ENCODE peak calls at places on chromosomes 11 and 22, in seven cellular contexts. K is transverse colon, N is GM12892, U is stomach, M is HepG2, H is spleen, Z is endothelial cell of umbilical vein. A is an unnamed sample.

GRCh38 chr11:78733031-78733430 is 158.4 kb upstream of the NARS2 start:
- DNase-seq in Z (no peak), K (no peak), U (no peak), H (no peak), N (no peak), M (no peak), A (no peak)

GRCh38 chr11:105192115-105192514 is 52.5 kb upstream of the CARD18 start:
- DNase-seq in Z (no peak), H (no peak), U (no peak), M (no peak), N (no peak), K (no peak), A (no peak)

GRCh38 chr11:74366576-74366975 is 31.7 kb downstream of the PGM2L1 start:
- DNase-seq in U (no peak), H (no peak), M (no peak), N (no peak), K (no peak), Z (peak), A (no peak)

GRCh38 chr11:121958978-121959340 is 157.1 kb downstream of the BLID start:
- DNase-seq in K (no peak), U (no peak), N (no peak), M (no peak), H (no peak), Z (no peak), A (no peak)

GRCh38 chr11:132111341-132111740 is 740.9 kb downstream of the NTM start:
- DNase-seq in U (no peak), H (no peak), M (no peak), N (no peak), K (no peak), Z (no peak), A (no peak)

GRCh38 chr22:49827853-49828598 is at the start of gene BRD1:
- DNase-seq in K (peak), U (peak), M (no peak), H (peak), Z (peak), N (peak), A (peak)

GRCh38 chr22:22787805-22788459 is 99.7 kb upstream of the IGLL5 start:
- DNase-seq in N (peak), H (peak), M (peak), K (peak), Z (peak), U (peak), A (peak)

GRCh38 chr11:39990413-39990812 is 1469.0 kb downstream of the LRRC4C start:
- DNase-seq in Z (no peak), H (no peak), K (no peak), U (no peak), M (no peak), N (no peak), A (no peak)

GRCh38 chr11:126140932-126141291 is 70.5 kb downstream of the RPUSD4 start:
- DNase-seq in Z (peak), U (peak), H (peak), M (no peak), K (peak), N (no peak), A (no peak)

GRCh38 chr11:68724293-68724692 is 27.0 kb downstream of the TESMIN start:
- DNase-seq in Z (no peak), N (no peak), M (no peak), U (no peak), H (no peak), K (no peak), A (no peak)

GRCh38 chr22:50481440-50482106 is at the start of gene ADM2:
- DNase-seq in U (peak), H (peak), K (peak), N (no peak), Z (no peak), M (peak), A (no peak)

GRCh38 chr11:104892723-104893511 is 5.3 kb downstream of the CASP12 start:
- DNase-seq in M (no peak), N (no peak), H (no peak), Z (peak), U (no peak), K (no peak), A (no peak)

GRCh38 chr11:7495997-7496545 is 10.8 kb downstream of the OLFML1 start:
- DNase-seq in K (peak), N (no peak), U (no peak), Z (no peak), H (no peak), M (no peak), A (peak)

GRCh38 chr11:130782361-130783221 is 133.7 kb downstream of the SNX19 start:
- DNase-seq in Z (peak), U (no peak), K (no peak), N (no peak), M (no peak), H (no peak), A (no peak)

GRCh38 chr22:48106215-48106614 is 1343.8 kb downstream of the TBC1D22A start:
- DNase-seq in K (no peak), U (no peak), H (no peak), Z (no peak), M (no peak), N (no peak), A (no peak)

GRCh38 chr11:64585150-64585549 is 5.9 kb upstream of the SLC22A12 start:
- DNase-seq in N (no peak), H (no peak), U (no peak), Z (no peak), M (no peak), K (no peak), A (no peak)

GRCh38 chr11:65132988-65133700 is 1.2 kb downstream of the SYVN1 start:
- DNase-seq in Z (peak), N (no peak), M (peak), K (peak), H (peak), U (peak), A (no peak)

GRCh38 chr11:118295834-118296454 is 8.6 kb upstream of the CD3E start:
- DNase-seq in K (peak), U (peak), H (no peak), M (peak), Z (peak), N (no peak), A (no peak)

GRCh38 chr11:104623518-104623917 is 274.7 kb downstream of the CASP12 start:
- DNase-seq in K (no peak), Z (peak), N (no peak), M (no peak), U (no peak), H (no peak), A (no peak)

GRCh38 chr22:47281126-47282106 is 519.0 kb downstream of the TBC1D22A start:
- DNase-seq in U (no peak), H (no peak), K (no peak), N (no peak), M (no peak), Z (no peak), A (no peak)

GRCh38 chr11:1140642-1141490 is 16.9 kb upstream of the MUC5AC start:
- DNase-seq in U (no peak), M (no peak), H (no peak), N (no peak), Z (no peak), K (no peak), A (no peak)

GRCh38 chr11:28969832-28970231 is 861.6 kb downstream of the METTL15 start:
- DNase-seq in N (no peak), M (no peak), K (no peak), U (no peak), H (no peak), Z (no peak), A (no peak)

GRCh38 chr11:119419834-119420492 is 3.0 kb downstream of the THY1 start:
- DNase-seq in M (no peak), Z (no peak), K (no peak), N (no peak), U (no peak), H (no peak), A (no peak)

GRCh38 chr11:16981651-16982194 is 32.5 kb downstream of the PLEKHA7 start:
- DNase-seq in Z (no peak), H (peak), U (peak), K (no peak), M (peak), N (no peak), A (no peak)

GRCh38 chr11:5818245-5818865 is 9.6 kb downstream of the OR52N2 start:
- DNase-seq in H (no peak), U (no peak), M (no peak), Z (peak), K (no peak), N (no peak), A (no peak)

GRCh38 chr11:129852125-129852740 is 36.6 kb downstream of the TMEM45B start:
- DNase-seq in Z (no peak), H (no peak), N (no peak), U (no peak), M (no peak), K (no peak), A (no peak)

GRCh38 chr11:10796191-10796590 is 12.5 kb downstream of the EIF4G2 start:
- DNase-seq in Z (no peak), M (no peak), K (no peak), H (no peak), N (no peak), U (no peak), A (no peak)

GRCh38 chr11:10798330-10798980 is 10.3 kb downstream of the EIF4G2 start:
- DNase-seq in M (no peak), U (no peak), N (no peak), Z (no peak), H (no peak), K (no peak), A (no peak)

GRCh38 chr11:10800292-10800691 is 8.4 kb downstream of the EIF4G2 start:
- DNase-seq in M (no peak), H (no peak), N (no peak), K (no peak), U (no peak), Z (no peak), A (no peak)

GRCh38 chr11:10793470-10794255 is 15.1 kb downstream of the EIF4G2 start:
- DNase-seq in N (no peak), M (no peak), Z (no peak), U (no peak), K (no peak), H (no peak), A (no peak)

GRCh38 chr11:10797561-10797960 is 11.2 kb downstream of the EIF4G2 start:
- DNase-seq in Z (no peak), H (no peak), U (no peak), N (no peak), M (no peak), K (no peak), A (no peak)
- TF ChIP-seq POLR2AphosphoS5 in Z (no peak), H (no peak), U (no peak), N (no peak), M (no peak), K (no peak), A (no peak)

GRCh38 chr11:46593550-46594382 is at the start of gene AMBRA1:
- DNase-seq in H (peak), N (peak), Z (peak), K (peak), M (peak), U (peak), A (peak)
- TF ChIP-seq POLR2A in H (no peak), N (peak), Z (peak), K (peak), M (peak), U (no peak), A (peak)

GRCh38 chr11:61491736-61492395 is 16.7 kb upstream of the LRRC10B start:
- DNase-seq in U (no peak), K (no peak), Z (no peak), N (no peak), H (no peak), M (no peak), A (no peak)

GRCh38 chr11:61487342-61488025 is 21.1 kb upstream of the LRRC10B start:
- DNase-seq in N (no peak), H (no peak), K (no peak), Z (no peak), M (no peak), U (no peak), A (no peak)

GRCh38 chr11:61486779-61487178 is 21.8 kb upstream of the LRRC10B start:
- DNase-seq in K (no peak), H (no peak), M (no peak), N (no peak), U (no peak), Z (no peak), A (no peak)

GRCh38 chr11:61488651-61489291 is 19.8 kb upstream of the LRRC10B start:
- DNase-seq in K (peak), Z (no peak), N (no peak), M (peak), U (peak), H (no peak), A (no peak)

DNA sequence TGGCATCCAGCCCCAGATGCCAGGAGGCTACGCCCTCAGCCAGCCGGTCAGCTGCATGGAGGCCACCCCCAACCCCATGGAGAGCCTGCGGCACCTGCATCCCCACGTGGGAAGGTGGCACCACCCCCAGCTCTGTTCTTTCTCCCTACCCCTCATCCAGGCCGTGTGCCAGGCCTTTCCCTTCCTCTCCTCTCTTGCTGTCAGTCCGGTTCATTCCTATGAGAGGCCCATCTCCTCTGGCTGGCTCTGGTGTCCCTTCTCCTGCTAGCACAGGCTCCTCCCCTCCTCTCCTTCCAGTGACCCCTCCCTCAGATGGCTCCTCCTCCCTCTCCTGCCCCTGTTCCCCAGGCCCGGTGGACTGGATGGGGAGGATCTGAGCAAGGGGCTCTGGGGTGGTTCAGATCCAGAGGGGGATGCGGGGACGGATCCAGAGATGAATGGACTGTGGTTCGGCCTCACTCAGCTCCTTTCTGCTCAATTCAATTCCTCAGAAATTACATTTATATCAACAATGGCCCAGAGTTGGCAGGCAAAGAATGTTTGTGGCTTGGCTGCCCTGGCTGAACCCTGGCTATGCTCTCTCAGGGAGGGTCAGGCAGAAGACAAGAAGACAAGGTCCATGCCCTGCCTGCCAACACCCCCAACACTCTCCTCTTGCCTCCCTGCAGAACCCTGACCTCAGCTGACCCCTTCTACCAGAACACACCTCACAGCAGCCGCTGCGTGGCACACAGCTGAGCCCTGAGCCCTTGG is 18.5 kb upstream of the LRRC10B start:
- DNase-seq in K (no peak), M (peak), Z (no peak), H (no peak), N (no peak), U (no peak), A (no peak)
- TF ChIP-seq POLR2AphosphoS5 in K (no peak), M (no peak), Z (no peak), H (no peak), N (no peak), U (no peak), A (no peak)

GRCh38 chr22:31080164-31080847 is 812 bp upstream of the SMTN start:
- DNase-seq in K (no peak), Z (no peak), N (peak), M (no peak), H (no peak), U (no peak), A (no peak)

GRCh38 chr22:31081963-31082605 is 966 bp downstream of the SMTN start:
- DNase-seq in U (no peak), Z (peak), M (no peak), N (no peak), H (no peak), K (peak), A (no peak)

GRCh38 chr22:31079095-31079642 is 1.9 kb upstream of the SMTN start:
- DNase-seq in H (no peak), Z (no peak), M (peak), K (peak), U (peak), N (no peak), A (no peak)

GRCh38 chr22:31082606-31083376 is 1.7 kb downstream of the SMTN start:
- DNase-seq in N (peak), K (peak), Z (peak), U (peak), M (peak), H (peak), A (peak)

GRCh38 chr22:31080848-31081649 is at the start of gene SMTN:
- DNase-seq in K (peak), N (peak), Z (peak), M (peak), U (peak), H (peak), A (peak)
- TF ChIP-seq POLR2A in K (peak), N (peak), Z (peak), M (peak), U (no peak), H (peak), A (no peak)

GRCh38 chr22:36419177-36419911 is 31.6 kb upstream of the MYH9 start:
- DNase-seq in K (peak), M (peak), Z (peak), N (no peak), U (no peak), H (no peak), A (no peak)
- TF ChIP-seq POLR2AphosphoS5 in K (peak), M (peak), Z (no peak), N (no peak), U (peak), H (peak), A (no peak)

GRCh38 chr22:37816543-37817180 is 6.5 kb upstream of the GALR3 start:
- DNase-seq in N (no peak), H (no peak), K (no peak), U (no peak), Z (no peak), M (no peak), A (no peak)

GRCh38 chr22:37818397-37819099 is 4.6 kb upstream of the GALR3 start:
- DNase-seq in M (no peak), N (peak), K (peak), H (peak), U (peak), Z (peak), A (peak)

GRCh38 chr22:37819100-37819433 is 4.1 kb upstream of the GALR3 start:
- DNase-seq in U (no peak), M (no peak), H (no peak), K (no peak), Z (no peak), N (no peak), A (no peak)

GRCh38 chr22:37815593-37815992 is 7.6 kb upstream of the GALR3 start:
- DNase-seq in N (no peak), H (no peak), K (no peak), M (no peak), U (no peak), Z (no peak), A (no peak)

DNA sequence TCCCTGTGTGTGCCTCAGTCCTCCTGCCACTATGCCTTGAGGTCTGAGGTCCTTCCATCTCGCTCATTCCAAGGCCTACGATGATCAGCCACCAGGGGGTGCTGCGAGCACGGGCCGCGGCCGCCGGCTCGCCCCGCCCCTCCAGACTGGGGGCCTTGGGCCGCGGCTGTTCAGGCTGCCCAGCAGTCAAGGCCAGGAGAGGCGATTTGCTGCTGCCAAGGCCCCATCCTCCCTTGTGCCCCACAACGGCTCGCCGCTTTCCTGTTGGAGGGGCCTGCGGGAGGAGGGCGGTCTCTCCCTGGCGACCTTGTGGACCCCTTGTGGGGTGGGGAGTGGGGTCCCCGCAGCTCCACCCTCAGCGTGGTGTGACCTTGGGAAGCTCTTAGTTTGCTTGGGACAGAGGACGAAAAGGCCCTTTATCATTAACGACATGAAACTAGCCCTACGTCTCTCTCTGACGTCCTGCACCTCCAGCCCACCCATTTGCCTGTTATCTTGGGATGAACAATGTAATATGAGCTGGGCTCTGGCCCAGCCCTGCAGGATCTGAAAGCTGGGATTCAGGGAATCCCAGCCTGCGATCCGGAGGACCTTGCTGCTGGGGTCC is 5.4 kb upstream of the GALR3 start:
- DNase-seq in U (peak), M (peak), Z (peak), N (peak), H (peak), K (peak), A (peak)
- TF ChIP-seq POLR2A in U (no peak), M (peak), Z (no peak), N (no peak), H (no peak), K (no peak), A (no peak)

GRCh38 chr11:90124946-90125345 is 9.5 kb upstream of the NAALAD2 start:
- DNase-seq in Z (no peak), K (no peak), U (no peak), H (no peak), M (no peak), N (no peak), A (no peak)
- TF ChIP-seq POLR2AphosphoS5 in Z (no peak), K (no peak), U (no peak), H (no peak), M (no peak), N (no peak), A (no peak)

DNA sequence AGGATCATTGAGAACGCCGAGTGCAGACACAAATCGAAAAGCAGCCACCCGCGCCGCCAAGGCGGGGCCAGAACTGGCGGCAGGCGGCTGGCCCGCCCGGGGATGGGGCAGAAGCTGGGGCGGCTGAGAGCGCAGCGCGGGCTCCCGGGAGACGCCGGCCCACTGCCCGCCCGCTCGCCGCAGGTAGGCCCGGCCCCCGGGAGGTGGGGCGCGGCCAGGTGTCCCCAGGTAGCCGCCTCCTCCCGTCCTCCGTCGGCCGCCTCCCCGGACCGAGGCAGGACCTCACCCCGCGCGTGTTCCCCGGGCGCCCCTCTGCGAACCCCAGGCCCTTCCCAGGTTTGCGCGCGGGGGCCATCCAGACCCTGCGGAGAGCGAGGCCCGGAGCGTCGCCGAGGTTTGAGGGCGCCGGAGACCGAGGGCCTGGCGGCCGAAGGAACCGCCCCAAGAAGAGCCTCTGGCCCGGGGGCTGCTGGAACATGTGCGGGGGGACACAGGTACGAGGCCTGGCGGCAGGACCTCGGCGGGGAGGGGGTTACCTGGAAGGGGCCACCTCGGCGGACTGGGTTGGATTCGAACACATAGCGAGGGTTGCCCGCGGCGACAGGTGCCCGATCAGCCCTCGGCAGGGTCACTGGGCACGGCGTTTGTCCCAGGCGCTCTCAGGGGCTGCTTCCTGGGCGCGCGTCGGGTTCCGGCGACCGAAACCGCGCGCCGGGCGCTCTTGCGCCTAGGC is at the start of gene PRRG4:
- DNase-seq in Z (no peak), K (peak), U (peak), M (no peak), N (peak), H (peak), A (peak)
- TF ChIP-seq POLR2A in Z (no peak), K (peak), U (no peak), M (no peak), N (peak), H (no peak), A (no peak)

GRCh38 chr22:17063372-17064106 is 21.3 kb upstream of the IL17RA start:
- DNase-seq in N (no peak), K (no peak), U (peak), Z (peak), M (no peak), H (no peak), A (no peak)
- TF ChIP-seq POLR2AphosphoS5 in N (no peak), K (no peak), U (peak), Z (peak), M (no peak), H (no peak), A (no peak)